ENCODE peak calls at places on chromosomes 3 and 15, in seven cellular contexts. L, U, A, K, R, V and N are unnamed samples.

GRCh38 chr15:79117442-79118204 is 27.0 kb upstream of the RASGRF1 start:
- DNase-seq in L (no peak), U (no peak), A (no peak), K (no peak), R (no peak), V (peak), N (no peak)

GRCh38 chr3:161672478-161672877 is 175.9 kb downstream of the OTOL1 start:
- DNase-seq in L (no peak), U (no peak), A (no peak), K (no peak), R (no peak), V (no peak), N (no peak)

GRCh38 chr3:9676780-9677179 is 26.9 kb upstream of the CPNE9 start:
- DNase-seq in L (no peak), U (no peak), A (peak), K (no peak), R (no peak), V (no peak), N (no peak)

GRCh38 chr3:88467191-88467590 is 317.4 kb downstream of the C3orf38 start:
- DNase-seq in L (no peak), U (no peak), A (no peak), K (no peak), R (no peak), V (peak), N (no peak)

GRCh38 chr3:79872483-79872882 is 104.7 kb upstream of the ROBO1 start:
- DNase-seq in L (peak), U (no peak), A (peak), K (no peak), R (peak), V (no peak), N (no peak)

GRCh38 chr15:100873029-100873677 is 6.5 kb upstream of the ALDH1A3 start:
- DNase-seq in L (peak), U (peak), A (peak), K (peak), R (peak), V (peak), N (peak)

GRCh38 chr3:168467085-168467714 is 371.5 kb upstream of the GOLIM4 start:
- DNase-seq in L (peak), U (peak), A (peak), K (no peak), R (peak), V (peak), N (no peak)

GRCh38 chr15:73346735-73347312 is 21.9 kb downstream of the HCN4 start:
- DNase-seq in L (peak), U (peak), A (peak), K (peak), R (no peak), V (peak), N (no peak)

GRCh38 chr3:124850633-124851032 is 36.5 kb downstream of the ITGB5 start:
- DNase-seq in L (peak), U (no peak), A (no peak), K (no peak), R (no peak), V (no peak), N (no peak)

GRCh38 chr3:143314291-143315093 is 194.9 kb downstream of the CHST2 start:
- DNase-seq in L (no peak), U (no peak), A (no peak), K (no peak), R (no peak), V (no peak), N (no peak)

GRCh38 chr3:59998040-59998439 is 948.2 kb upstream of the CFAP20DC start:
- DNase-seq in L (no peak), U (no peak), A (no peak), K (no peak), R (no peak), V (no peak), N (no peak)

GRCh38 chr3:4738737-4739274 is 240.4 kb upstream of the BHLHE40 start:
- DNase-seq in L (no peak), U (no peak), A (no peak), K (no peak), R (no peak), V (no peak), N (no peak)

GRCh38 chr15:48029656-48030055 is 91.1 kb upstream of the SLC24A5 start:
- DNase-seq in L (no peak), U (no peak), A (no peak), K (no peak), R (no peak), V (no peak), N (no peak)

GRCh38 chr3:158725348-158725966 is 6.8 kb downstream of the RARRES1 start:
- DNase-seq in L (peak), U (peak), A (peak), K (no peak), R (peak), V (peak), N (no peak)

GRCh38 chr3:59245879-59246501 is 196.2 kb upstream of the CFAP20DC start:
- DNase-seq in L (peak), U (peak), A (peak), K (no peak), R (peak), V (no peak), N (no peak)

GRCh38 chr3:10182950-10183349 is 18.2 kb downstream of the IRAK2 start:
- DNase-seq in L (no peak), U (no peak), A (no peak), K (no peak), R (no peak), V (no peak), N (no peak)

GRCh38 chr3:197713477-197713822 is 23.3 kb downstream of the RUBCN start:
- DNase-seq in L (no peak), U (no peak), A (no peak), K (no peak), R (no peak), V (no peak), N (no peak)
- H3K4me3 ChIP-seq in L (no peak), U (no peak), A (peak), K (no peak), R (no peak), V (no peak), N (no peak)

DNA sequence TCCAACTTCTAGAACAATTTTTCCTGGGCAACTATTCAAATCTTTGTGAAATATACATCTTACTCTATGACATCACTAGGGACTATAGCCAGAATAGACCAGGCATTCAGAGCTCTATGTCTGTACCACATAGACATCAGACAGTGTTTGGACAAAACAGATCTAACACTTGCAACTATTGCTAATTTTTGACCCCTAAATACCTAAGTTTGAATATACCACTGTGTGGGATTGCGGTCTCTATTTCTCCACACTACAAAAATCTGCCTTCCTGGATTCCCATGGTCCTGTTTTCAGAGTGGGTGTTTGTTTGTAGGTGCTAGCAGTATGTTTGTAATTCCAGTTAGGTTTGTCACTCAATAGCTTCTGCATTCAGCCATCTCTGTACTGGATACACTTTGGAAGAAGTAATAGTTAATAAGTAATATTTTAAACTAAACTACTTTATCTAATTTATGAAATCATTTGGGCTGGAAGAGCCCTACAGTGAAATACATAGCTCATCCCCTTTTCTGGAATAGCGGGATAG is 49.2 kb downstream of the RBMS3 start:
- DNase-seq in L (peak), U (no peak), A (no peak), K (no peak), R (no peak), V (no peak), N (no peak)
- H3K27ac ChIP-seq in L (no peak), U (peak), A (no peak), K (no peak), R (no peak), V (no peak), N (no peak)

GRCh38 chr3:192514754-192515660 is 212.3 kb downstream of the FGF12 start:
- DNase-seq in L (peak), U (no peak), A (no peak), K (no peak), R (no peak), V (peak), N (peak)
- TF ChIP-seq CTCF in L (peak), U (no peak), A (no peak), K (no peak), R (no peak), V (peak), N (no peak)

GRCh38 chr3:46986782-46987484 is 7.5 kb downstream of the NBEAL2 start:
- DNase-seq in L (no peak), U (no peak), A (no peak), K (no peak), R (no peak), V (no peak), N (no peak)
- H3K4me3 ChIP-seq in L (no peak), U (no peak), A (no peak), K (no peak), R (no peak), V (no peak), N (no peak)

GRCh38 chr3:114660808-114661207 is 367.0 kb downstream of the TIGIT start:
- DNase-seq in L (no peak), U (no peak), A (no peak), K (no peak), R (no peak), V (no peak), N (no peak)

GRCh38 chr3:114660124-114660523 is 366.3 kb downstream of the TIGIT start:
- DNase-seq in L (peak), U (no peak), A (no peak), K (no peak), R (peak), V (no peak), N (no peak)

GRCh38 chr3:114664006-114664405 is 370.2 kb downstream of the TIGIT start:
- DNase-seq in L (no peak), U (no peak), A (no peak), K (no peak), R (no peak), V (no peak), N (no peak)

GRCh38 chr3:114659109-114660081 is 365.6 kb downstream of the TIGIT start:
- DNase-seq in L (peak), U (peak), A (no peak), K (no peak), R (no peak), V (no peak), N (no peak)
- H3K27ac ChIP-seq in L (no peak), U (peak), A (no peak), K (peak), R (no peak), V (peak), N (no peak)

DNA sequence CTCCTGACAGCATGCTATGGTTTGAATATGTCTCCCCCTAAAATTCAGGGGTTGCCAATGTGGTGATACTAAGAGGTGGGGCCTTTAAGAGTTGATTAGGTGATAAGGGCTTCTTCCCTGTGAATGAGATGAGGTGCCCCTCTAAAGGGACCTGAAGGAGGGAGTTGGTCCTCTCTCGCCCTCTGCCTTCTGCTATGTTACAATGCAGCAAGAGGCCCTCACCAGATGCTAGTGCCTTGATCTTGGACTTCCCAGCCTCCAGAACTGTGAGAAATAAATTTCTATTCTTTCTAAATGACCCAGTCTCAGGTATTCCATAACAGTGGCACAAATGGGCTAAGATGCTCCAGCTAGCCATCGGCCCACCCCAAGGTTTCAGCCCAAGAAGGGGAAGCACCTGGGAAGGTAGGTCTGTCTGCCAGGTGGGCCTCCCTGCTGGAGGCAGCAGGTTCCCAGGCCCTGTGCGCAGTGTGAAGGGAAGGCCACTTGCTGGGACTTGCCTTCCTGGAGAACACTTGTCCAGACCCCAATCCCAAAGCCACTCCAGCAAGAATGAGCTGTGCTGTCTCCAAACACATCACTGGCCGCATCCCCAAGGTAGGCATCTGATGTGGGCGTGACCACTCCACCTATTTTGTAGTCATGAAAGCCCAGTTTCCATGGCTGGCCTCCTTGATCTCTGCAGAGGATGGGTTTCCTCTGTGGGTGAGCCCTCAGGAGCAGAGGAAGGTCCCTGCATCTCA is 9.0 kb downstream of the TGM4 start:
- DNase-seq in L (no peak), U (no peak), A (no peak), K (no peak), R (no peak), V (peak), N (no peak)
- TF ChIP-seq CTCF in L (no peak), U (no peak), A (no peak), K (no peak), R (no peak), V (peak), N (no peak)

GRCh38 chr3:32819581-32820348 is 2.0 kb downstream of the TRIM71 start:
- DNase-seq in L (no peak), U (no peak), A (no peak), K (no peak), R (no peak), V (peak), N (no peak)

GRCh38 chr3:32819086-32819450 is 1.3 kb downstream of the TRIM71 start:
- DNase-seq in L (no peak), U (no peak), A (no peak), K (no peak), R (no peak), V (no peak), N (no peak)

GRCh38 chr3:32817561-32818430 is at the start of gene TRIM71:
- DNase-seq in L (no peak), U (no peak), A (no peak), K (no peak), R (no peak), V (peak), N (no peak)

GRCh38 chr3:32817195-32817560 is 619 bp upstream of the TRIM71 start:
- DNase-seq in L (no peak), U (no peak), A (no peak), K (no peak), R (no peak), V (peak), N (no peak)

DNA sequence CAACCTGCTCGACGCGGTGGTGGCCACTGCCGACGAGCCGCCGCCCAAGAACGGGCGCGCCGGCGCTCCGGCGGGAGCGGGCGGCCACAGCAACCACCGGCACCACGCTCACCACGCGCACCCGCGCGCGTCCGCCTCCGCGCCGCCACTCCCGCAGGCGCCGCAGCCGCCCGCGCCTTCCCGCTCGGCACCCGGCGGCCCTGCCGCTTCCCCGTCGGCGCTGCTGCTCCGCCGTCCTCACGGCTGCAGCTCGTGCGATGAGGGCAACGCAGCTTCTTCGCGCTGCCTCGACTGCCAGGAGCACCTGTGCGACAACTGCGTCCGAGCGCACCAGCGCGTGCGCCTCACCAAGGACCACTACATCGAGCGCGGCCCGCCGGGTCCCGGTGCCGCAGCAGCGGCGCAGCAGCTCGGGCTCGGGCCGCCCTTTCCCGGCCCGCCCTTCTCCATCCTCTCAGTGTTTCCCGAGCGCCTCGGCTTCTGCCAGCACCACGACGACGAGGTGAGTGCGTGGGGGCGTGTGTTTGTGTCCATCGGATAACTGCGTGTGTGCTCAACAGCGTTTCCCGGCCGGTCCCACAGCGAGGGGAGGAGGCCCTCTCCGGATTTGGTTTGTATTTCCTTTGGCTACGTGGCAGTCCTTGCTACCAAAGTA is 761 bp downstream of the TRIM71 start:
- DNase-seq in L (no peak), U (no peak), A (no peak), K (no peak), R (no peak), V (peak), N (peak)
- H3K4me3 ChIP-seq in L (peak), U (no peak), A (no peak), K (no peak), R (no peak), V (peak), N (peak)

DNA sequence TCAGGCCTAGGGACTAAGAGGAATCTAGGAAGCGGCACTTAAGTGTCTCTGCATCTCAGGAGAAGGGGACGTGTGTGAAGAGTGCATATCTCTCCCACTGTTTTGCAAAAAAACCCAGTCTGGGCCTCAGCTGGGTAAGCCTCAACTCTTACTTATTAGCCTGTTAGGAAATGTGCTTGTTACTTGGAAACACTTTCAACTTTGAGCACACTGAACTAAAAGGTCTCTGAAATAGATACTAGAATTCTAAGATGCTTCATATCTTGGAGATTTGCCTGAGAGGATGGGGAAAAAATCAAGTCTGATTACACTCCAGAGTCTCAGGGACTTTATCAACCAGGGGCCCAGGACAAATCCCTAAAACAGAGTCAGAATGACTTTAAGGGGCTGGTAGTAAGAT is 81.8 kb downstream of the WDR76 start:
- DNase-seq in L (no peak), U (no peak), A (no peak), K (no peak), R (no peak), V (no peak), N (no peak)
- H3K27ac ChIP-seq in L (peak), U (peak), A (no peak), K (no peak), R (peak), V (no peak), N (no peak)

DNA sequence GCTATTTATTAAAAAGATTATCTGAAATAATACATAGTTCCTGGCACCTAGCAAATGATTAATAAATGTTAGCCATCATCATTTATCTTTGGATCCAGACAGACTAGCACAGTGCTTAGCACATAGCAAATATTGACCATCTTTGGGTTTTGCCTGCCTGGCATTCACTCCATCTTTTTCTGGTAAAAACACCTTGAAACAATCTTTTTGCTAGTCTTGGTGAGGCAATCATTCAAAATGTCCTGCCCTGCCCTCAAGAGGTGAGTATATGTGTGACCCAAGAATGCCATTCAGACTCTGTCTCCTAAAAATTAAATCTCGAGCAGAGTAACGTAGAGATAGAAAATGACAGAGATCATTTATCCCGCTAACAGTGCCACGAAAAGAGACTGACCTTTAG is 78.3 kb upstream of the ZNF280D start:
- DNase-seq in L (no peak), U (no peak), A (no peak), K (no peak), R (no peak), V (no peak), N (no peak)
- TF ChIP-seq CTCF in L (no peak), U (no peak), A (no peak), K (no peak), R (no peak), V (peak), N (no peak)

DNA sequence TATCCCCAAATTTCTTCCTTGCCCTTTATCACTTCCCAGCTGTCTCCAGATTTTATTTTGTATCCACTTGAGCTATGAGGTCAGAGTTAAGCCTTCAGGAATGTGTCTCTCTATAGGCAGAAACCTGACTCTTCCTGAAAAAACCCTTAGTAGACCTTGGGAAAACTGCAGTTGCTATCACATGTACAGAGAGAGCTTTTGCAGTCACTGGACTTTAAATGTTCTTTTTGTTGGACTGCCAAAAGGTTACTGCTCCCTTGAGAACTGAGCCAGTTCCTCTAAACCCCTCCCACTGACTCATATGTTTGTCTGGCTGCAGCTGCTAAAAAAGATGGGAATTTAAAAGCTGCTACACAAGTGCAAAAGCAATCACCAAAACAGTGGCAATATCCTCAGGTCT is 169.1 kb upstream of the CCDC54 start:
- DNase-seq in L (peak), U (peak), A (peak), K (peak), R (peak), V (no peak), N (no peak)
- H3K4me3 ChIP-seq in L (no peak), U (no peak), A (peak), K (no peak), R (no peak), V (no peak), N (no peak)